ENCODE peak calls at places on chromosome 17, in eight cellular contexts. S is astrocyte, W is fibroblast of mammary gland, K is cardiac fibroblast, N is AG10803, M is sigmoid colon, O is astrocyte of the cerebellum, T is left ventricle myocardium inferior. E is an unnamed sample.

GRCh38 chr17:36980281-36980761 is 31.6 kb downstream of the AATF start:
- DNase-seq in S (peak), W (peak), K (peak), N (no peak), M (no peak), O (peak), T (no peak), E (no peak)

GRCh38 chr17:45429338-45430005 is 3.2 kb downstream of the ARHGAP27 start:
- DNase-seq in S (no peak), W (no peak), K (no peak), N (no peak), M (no peak), O (no peak), T (no peak), E (no peak)

GRCh38 chr17:6162892-6163291 is 92.7 kb downstream of the WSCD1 start:
- DNase-seq in S (no peak), W (no peak), K (no peak), N (no peak), M (no peak), O (no peak), T (no peak), E (no peak)

GRCh38 chr17:74373838-74374606 is 6.7 kb downstream of the GPR142 start:
- DNase-seq in S (no peak), W (no peak), K (no peak), N (no peak), M (no peak), O (no peak), T (peak), E (no peak)

GRCh38 chr17:12996941-12997340 is 20.9 kb downstream of the ELAC2 start:
- DNase-seq in S (no peak), W (no peak), K (no peak), N (no peak), M (no peak), O (no peak), T (no peak), E (no peak)

GRCh38 chr17:72407336-72408121 is 286.7 kb downstream of the SOX9 start:
- DNase-seq in S (peak), W (peak), K (peak), N (peak), M (peak), O (peak), T (peak), E (peak)

GRCh38 chr17:82490512-82491195 is 28.9 kb upstream of the FOXK2 start:
- DNase-seq in S (no peak), W (no peak), K (no peak), N (no peak), M (no peak), O (no peak), T (no peak), E (no peak)

GRCh38 chr17:18141210-18141803 is 32.8 kb downstream of the MYO15A start:
- DNase-seq in S (peak), W (peak), K (peak), N (peak), M (no peak), O (peak), T (no peak), E (no peak)

GRCh38 chr17:32020943-32021617 is 13.9 kb downstream of the LRRC37B start:
- DNase-seq in S (no peak), W (no peak), K (no peak), N (peak), M (no peak), O (no peak), T (no peak), E (no peak)

GRCh38 chr17:9473716-9474115 is 101.9 kb downstream of the STX8 start:
- DNase-seq in S (peak), W (peak), K (peak), N (peak), M (no peak), O (peak), T (no peak), E (no peak)

GRCh38 chr17:7856081-7856791 is 1.1 kb downstream of the NAA38 start:
- DNase-seq in S (no peak), W (peak), K (peak), N (peak), M (peak), O (no peak), T (peak), E (no peak)

GRCh38 chr17:76473541-76473985 is 6.2 kb downstream of the AANAT start:
- DNase-seq in S (no peak), W (no peak), K (no peak), N (no peak), M (no peak), O (no peak), T (no peak), E (no peak)

GRCh38 chr17:17495448-17496188 is 577 bp downstream of the RASD1 start:
- DNase-seq in S (peak), W (peak), K (peak), N (peak), M (peak), O (no peak), T (no peak), E (no peak)

GRCh38 chr17:31494259-31495048 is 103.0 kb downstream of the RAB11FIP4 start:
- DNase-seq in S (no peak), W (no peak), K (no peak), N (no peak), M (no peak), O (no peak), T (no peak), E (no peak)

GRCh38 chr17:75625813-75626486 is 7.3 kb upstream of the SMIM5 start:
- DNase-seq in S (no peak), W (peak), K (peak), N (no peak), M (no peak), O (no peak), T (no peak), E (no peak)

GRCh38 chr17:30950669-30951399 is 20.0 kb upstream of the RNF135 start:
- DNase-seq in S (peak), W (peak), K (peak), N (peak), M (peak), O (peak), T (peak), E (no peak)

GRCh38 chr17:51797150-51797549 is 361.4 kb downstream of the CA10 start:
- DNase-seq in S (no peak), W (no peak), K (no peak), N (no peak), M (no peak), O (no peak), T (no peak), E (no peak)

GRCh38 chr17:7842380-7842949 is 8.4 kb downstream of the KDM6B start:
- DNase-seq in S (peak), W (peak), K (peak), N (peak), M (peak), O (no peak), T (peak), E (no peak)

GRCh38 chr17:44842748-44843147 is 4.9 kb upstream of the HIGD1B start:
- DNase-seq in S (no peak), W (no peak), K (no peak), N (no peak), M (no peak), O (no peak), T (no peak), E (no peak)

GRCh38 chr17:6460531-6461161 is 16.4 kb downstream of the PIMREG start:
- DNase-seq in S (no peak), W (no peak), K (no peak), N (no peak), M (no peak), O (no peak), T (no peak), E (no peak)

GRCh38 chr17:17783825-17784598 is 52.8 kb downstream of the SREBF1 start:
- DNase-seq in S (peak), W (peak), K (peak), N (peak), M (no peak), O (peak), T (peak), E (no peak)

GRCh38 chr17:57235124-57235523 is 21.2 kb upstream of the MSI2 start:
- DNase-seq in S (no peak), W (no peak), K (no peak), N (no peak), M (no peak), O (no peak), T (no peak), E (no peak)

GRCh38 chr17:37506678-37507077 is 17.0 kb downstream of the DUSP14 start:
- DNase-seq in S (peak), W (peak), K (peak), N (no peak), M (no peak), O (no peak), T (no peak), E (no peak)

GRCh38 chr17:58728831-58729230 is 26.8 kb upstream of the PPM1E start:
- DNase-seq in S (peak), W (peak), K (no peak), N (peak), M (no peak), O (no peak), T (no peak), E (no peak)

GRCh38 chr17:80979547-80980378 is 11.9 kb upstream of the CHMP6 start:
- DNase-seq in S (no peak), W (no peak), K (no peak), N (no peak), M (no peak), O (no peak), T (no peak), E (no peak)

GRCh38 chr17:63222655-63223054 is 223.5 kb downstream of the CYB561 start:
- DNase-seq in S (peak), W (peak), K (peak), N (peak), M (no peak), O (peak), T (no peak), E (no peak)

GRCh38 chr17:29165800-29166506 is 14.2 kb downstream of the MYO18A start:
- DNase-seq in S (no peak), W (no peak), K (no peak), N (no peak), M (no peak), O (no peak), T (no peak), E (no peak)

GRCh38 chr17:30920683-30921543 is 832 bp upstream of the ADAP2 start:
- DNase-seq in S (no peak), W (no peak), K (no peak), N (no peak), M (no peak), O (no peak), T (no peak), E (no peak)

GRCh38 chr17:27323538-27324212 is 29.8 kb downstream of the WSB1 start:
- DNase-seq in S (no peak), W (peak), K (peak), N (peak), M (peak), O (no peak), T (peak), E (no peak)

GRCh38 chr17:70021726-70022125 is 53.3 kb upstream of the KCNJ16 start:
- DNase-seq in S (peak), W (peak), K (no peak), N (no peak), M (no peak), O (no peak), T (no peak), E (no peak)

GRCh38 chr17:78174332-78174869 is 6.0 kb downstream of the SYNGR2 start:
- DNase-seq in S (no peak), W (no peak), K (no peak), N (no peak), M (peak), O (no peak), T (peak), E (no peak)

GRCh38 chr17:76678330-76678729 is 32.4 kb downstream of the MXRA7 start:
- DNase-seq in S (no peak), W (no peak), K (no peak), N (no peak), M (no peak), O (no peak), T (no peak), E (no peak)

GRCh38 chr17:3770471-3770870 is 30.5 kb downstream of the ITGAE start:
- DNase-seq in S (no peak), W (no peak), K (no peak), N (no peak), M (no peak), O (no peak), T (no peak), E (no peak)

GRCh38 chr17:3766783-3767182 is 34.2 kb downstream of the ITGAE start:
- DNase-seq in S (no peak), W (no peak), K (no peak), N (no peak), M (no peak), O (no peak), T (no peak), E (no peak)

GRCh38 chr17:3768786-3769185 is 32.2 kb downstream of the ITGAE start:
- DNase-seq in S (no peak), W (no peak), K (no peak), N (no peak), M (no peak), O (no peak), T (no peak), E (no peak)

GRCh38 chr17:3765981-3766380 is 35.0 kb downstream of the ITGAE start:
- DNase-seq in S (no peak), W (no peak), K (no peak), N (no peak), M (no peak), O (no peak), T (no peak), E (no peak)

DNA sequence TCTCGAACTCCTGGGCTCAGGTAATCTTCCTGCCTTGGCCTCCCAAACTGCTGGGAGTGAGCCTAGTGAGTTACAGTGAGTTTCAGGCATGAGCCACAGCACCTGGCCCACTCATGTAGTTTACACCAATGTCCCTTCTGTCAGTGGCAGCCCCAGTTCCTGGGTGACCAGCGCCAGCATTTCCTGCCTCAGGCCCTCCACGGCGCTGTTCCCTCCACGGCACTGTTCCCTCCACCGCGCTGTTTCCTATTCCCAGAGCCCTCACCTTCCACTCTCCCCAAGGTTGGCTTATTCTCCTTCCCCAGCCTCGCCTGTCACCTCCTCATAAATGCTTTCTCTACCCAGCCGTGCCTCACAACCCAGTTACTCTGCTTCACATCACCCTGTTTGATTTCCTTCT is 32.6 kb downstream of the ITGAE start:
- DNase-seq in S (no peak), W (no peak), K (no peak), N (no peak), M (no peak), O (no peak), T (no peak), E (no peak)
- H3K4me3 ChIP-seq in S (no peak), W (no peak), K (no peak), N (no peak), M (no peak), O (no peak), T (no peak), E (no peak)

GRCh38 chr17:1034652-1035210 is 37.8 kb downstream of the TIMM22 start:
- DNase-seq in S (no peak), W (no peak), K (no peak), N (no peak), M (no peak), O (no peak), T (no peak), E (no peak)

GRCh38 chr17:1031711-1032110 is 34.8 kb downstream of the TIMM22 start:
- DNase-seq in S (peak), W (peak), K (peak), N (peak), M (peak), O (no peak), T (peak), E (no peak)

GRCh38 chr17:1035546-1036170 is 38.7 kb downstream of the TIMM22 start:
- DNase-seq in S (no peak), W (no peak), K (no peak), N (no peak), M (no peak), O (no peak), T (no peak), E (no peak)

GRCh38 chr17:1032391-1032790 is 35.5 kb downstream of the TIMM22 start:
- DNase-seq in S (no peak), W (no peak), K (no peak), N (no peak), M (no peak), O (no peak), T (no peak), E (no peak)

DNA sequence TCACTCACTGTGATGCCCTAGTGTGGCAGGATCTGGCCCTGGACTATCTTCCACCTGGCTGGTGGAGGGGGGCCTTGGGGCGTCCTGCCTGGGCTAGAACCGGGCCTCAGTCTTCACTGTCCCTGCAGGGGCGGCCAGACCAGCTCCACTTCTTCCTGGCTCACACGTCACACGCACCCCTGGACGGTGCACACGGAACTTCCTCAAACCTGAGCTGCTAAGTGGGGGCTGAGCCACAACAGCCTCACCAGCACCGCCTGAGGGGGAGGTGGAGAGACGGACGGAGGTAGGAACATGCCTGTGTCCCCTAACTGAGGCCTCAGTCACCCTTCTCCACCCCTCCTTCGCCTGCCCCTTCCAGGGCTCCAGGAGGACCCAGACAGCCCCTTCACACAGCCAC is 36.6 kb downstream of the TIMM22 start:
- DNase-seq in S (no peak), W (no peak), K (no peak), N (no peak), M (no peak), O (no peak), T (no peak), E (no peak)
- TF ChIP-seq CTCF in S (no peak), W (no peak), K (no peak), N (no peak), M (no peak), O (no peak), T (no peak), E (no peak)

GRCh38 chr17:59828478-59828760 is 64.3 kb downstream of the TUBD1 start:
- DNase-seq in S (no peak), W (no peak), K (no peak), N (no peak), M (no peak), O (no peak), T (no peak), E (no peak)

GRCh38 chr17:59827721-59828477 is 64.8 kb downstream of the TUBD1 start:
- DNase-seq in S (no peak), W (no peak), K (no peak), N (no peak), M (no peak), O (no peak), T (no peak), E (no peak)

GRCh38 chr17:59829217-59830006 is 63.3 kb downstream of the TUBD1 start:
- DNase-seq in S (peak), W (peak), K (peak), N (peak), M (no peak), O (peak), T (no peak), E (peak)

GRCh38 chr17:59830846-59831486 is 61.8 kb downstream of the TUBD1 start:
- DNase-seq in S (no peak), W (no peak), K (no peak), N (no peak), M (no peak), O (no peak), T (no peak), E (no peak)

DNA sequence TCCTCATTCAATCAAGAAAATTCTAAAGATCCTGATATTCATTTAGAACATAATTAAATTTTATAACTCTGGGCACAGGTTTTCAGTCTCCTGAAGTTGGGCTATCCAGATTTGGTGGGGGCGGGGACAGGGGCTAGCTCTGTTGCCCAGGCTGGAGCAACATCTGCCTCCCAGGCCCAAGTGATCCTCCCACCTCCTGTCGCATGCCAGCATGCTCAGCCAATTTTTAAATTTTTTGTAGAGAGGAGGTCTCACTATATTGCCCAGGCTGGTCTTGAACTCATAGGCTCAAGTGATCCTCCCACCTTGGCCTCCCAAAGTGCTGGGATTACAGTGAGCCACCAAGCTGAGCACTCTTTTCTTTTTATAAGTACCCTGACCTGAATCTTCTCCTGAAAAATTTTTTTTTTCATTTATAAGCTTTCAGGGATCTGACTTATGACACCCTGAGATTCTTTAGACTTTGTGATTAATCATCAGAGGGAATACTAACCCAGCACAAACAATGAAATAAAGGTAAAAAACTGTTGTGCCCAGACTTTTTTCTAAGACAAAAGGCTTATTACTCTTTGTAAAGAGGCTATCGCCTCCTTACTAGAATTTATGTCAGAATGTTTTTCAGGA is 62.6 kb downstream of the TUBD1 start:
- DNase-seq in S (peak), W (peak), K (peak), N (peak), M (no peak), O (no peak), T (no peak), E (no peak)
- H3K4me3 ChIP-seq in S (peak), W (peak), K (peak), N (peak), M (no peak), O (peak), T (no peak), E (peak)

DNA sequence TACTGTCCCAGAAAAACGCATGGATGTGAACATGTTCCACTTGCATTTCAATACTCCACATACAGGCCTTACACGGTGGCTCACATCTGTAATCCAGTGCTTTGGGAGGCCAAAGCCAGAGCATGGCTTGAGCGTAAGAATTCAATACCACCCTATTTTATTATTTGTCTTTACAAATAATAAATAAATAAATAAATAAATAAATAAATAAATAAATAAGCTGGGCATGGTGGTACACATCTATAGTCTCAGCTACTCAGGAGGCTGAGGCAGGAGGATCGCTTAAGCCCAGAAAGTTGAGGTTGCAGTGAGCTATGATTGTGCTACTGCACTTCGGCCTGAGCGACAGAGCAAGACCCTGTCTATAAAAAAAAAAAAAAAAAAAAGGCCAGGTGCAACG is 53.9 kb downstream of the PLXDC1 start:
- DNase-seq in S (no peak), W (no peak), K (no peak), N (no peak), M (no peak), O (no peak), T (no peak), E (no peak)
- TF ChIP-seq CTCF in S (no peak), W (no peak), K (no peak), N (no peak), M (no peak), O (no peak), T (no peak), E (no peak)

GRCh38 chr17:42180411-42180921 is 476 bp downstream of the KCNH4 start:
- DNase-seq in S (no peak), W (no peak), K (no peak), N (no peak), M (no peak), O (no peak), T (no peak), E (no peak)
- H3K4me3 ChIP-seq in S (no peak), W (no peak), K (peak), N (no peak), M (peak), O (no peak), T (peak), E (peak)

GRCh38 chr17:79610151-79610645 is 653 bp downstream of the RBFOX3 start:
- DNase-seq in S (no peak), W (no peak), K (no peak), N (no peak), M (no peak), O (no peak), T (no peak), E (no peak)

GRCh38 chr17:79614248-79614647 is 3.4 kb upstream of the RBFOX3 start:
- DNase-seq in S (no peak), W (no peak), K (no peak), N (no peak), M (no peak), O (no peak), T (no peak), E (no peak)

GRCh38 chr17:79613195-79613517 is 2.3 kb upstream of the RBFOX3 start:
- DNase-seq in S (no peak), W (no peak), K (no peak), N (no peak), M (no peak), O (no peak), T (no peak), E (no peak)

GRCh38 chr17:79615446-79615845 is 4.6 kb upstream of the RBFOX3 start:
- DNase-seq in S (no peak), W (no peak), K (no peak), N (no peak), M (peak), O (no peak), T (no peak), E (no peak)

GRCh38 chr17:79612468-79613194 is 1.8 kb upstream of the RBFOX3 start:
- DNase-seq in S (no peak), W (peak), K (peak), N (peak), M (peak), O (no peak), T (no peak), E (no peak)
- TF ChIP-seq CTCF in S (peak), W (peak), K (peak), N (peak), M (peak), O (peak), T (peak), E (peak)

GRCh38 chr17:2595736-2596135 is 2.3 kb downstream of the PAFAH1B1 start:
- DNase-seq in S (no peak), W (peak), K (peak), N (peak), M (no peak), O (no peak), T (no peak), E (no peak)
- H3K4me3 ChIP-seq in S (peak), W (peak), K (peak), N (peak), M (peak), O (peak), T (peak), E (peak)